ENCODE peak calls at places on chromosomes 11 and 22, in four cellular contexts. M is GM23248; G is stomach; A is naive thymus-derived CD4-positive, alpha-beta T cell. Q is an unnamed sample. For H3K9me3, the result is how much of the 10 kb centered on the place peaks cover.

GRCh38 chr11:65298131-65298535 is 16.5 kb upstream of the CDC42EP2 start:
- DNase-seq in M (peak), G (peak), A (no peak), Q (peak)

GRCh38 chr11:78416285-78417174 is 1.1 kb downstream of the GAB2 start:
- DNase-seq in M (peak), G (peak), A (peak), Q (peak)

GRCh38 chr22:37146507-37147180 is 3.1 kb downstream of the IL2RB start:
- DNase-seq in M (no peak), G (no peak), A (no peak), Q (no peak)

GRCh38 chr11:120805960-120806555 is 217.8 kb upstream of the TBCEL start:
- DNase-seq in M (no peak), G (no peak), A (no peak), Q (no peak)

GRCh38 chr11:69269388-69269787 is 24.6 kb upstream of the MYEOV start:
- DNase-seq in M (no peak), G (no peak), A (no peak), Q (no peak)

GRCh38 chr11:20458905-20459632 is 71.6 kb downstream of the PRMT3 start:
- DNase-seq in M (no peak), G (no peak), A (no peak), Q (no peak)

GRCh38 chr11:65427691-65428577 is 5.3 kb downstream of the NEAT1 start:
- DNase-seq in M (peak), G (peak), A (peak), Q (no peak)

GRCh38 chr11:70468256-70469230 is 70.2 kb downstream of the CTTN start:
- DNase-seq in M (no peak), G (no peak), A (no peak), Q (no peak)

GRCh38 chr11:85627332-85627997 is at the start of gene DLG2:
- DNase-seq in M (peak), G (no peak), A (peak), Q (peak)

GRCh38 chr11:32602657-32603410 is 19.2 kb downstream of the EIF3M start:
- DNase-seq in M (peak), G (no peak), A (no peak), Q (no peak)

GRCh38 chr11:32594272-32594671 is 10.6 kb downstream of the EIF3M start:
- DNase-seq in M (no peak), G (no peak), A (no peak), Q (no peak)

GRCh38 chr11:32597914-32598313 is 14.3 kb downstream of the EIF3M start:
- DNase-seq in M (no peak), G (no peak), A (no peak), Q (no peak)
- H3K4me3 ChIP-seq in M (no peak), G (no peak), A (no peak), Q (no peak)

GRCh38 chr11:10452211-10452767 is 2.8 kb upstream of the AMPD3 start:
- DNase-seq in M (peak), G (no peak), A (no peak), Q (no peak)
- H3K27ac ChIP-seq in M (no peak), G (no peak), A (peak), Q (no peak)

DNA sequence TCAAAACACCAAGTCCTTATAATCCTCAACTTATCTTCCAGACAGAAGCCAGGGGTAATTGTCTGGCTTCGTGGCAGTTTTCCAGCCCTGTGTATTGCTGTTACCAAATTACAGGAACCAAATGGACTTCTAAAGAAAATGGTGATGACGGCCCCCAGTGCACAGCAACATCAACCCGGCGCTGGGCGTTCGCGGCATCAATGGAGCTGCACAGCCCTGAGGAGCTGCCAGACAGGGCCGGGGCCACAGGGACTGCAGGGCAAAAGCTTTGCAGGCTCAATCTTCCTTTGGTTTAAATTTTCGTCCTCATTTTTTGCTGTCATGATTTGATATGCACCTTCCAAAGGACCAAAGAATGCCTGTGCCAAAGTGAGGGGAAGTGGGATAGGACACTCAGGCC is 292.5 kb downstream of the BRD1 start:
- DNase-seq in M (no peak), G (no peak), A (no peak), Q (no peak)
- H3K9me3 ChIP-seq in M (under half), G (under half), A (under half), Q (under half)

GRCh38 chr22:17119481-17120202 is 1.5 kb downstream of the TMEM121B start:
- DNase-seq in M (peak), G (no peak), A (no peak), Q (no peak)

GRCh38 chr22:17118342-17118741 is 2.8 kb downstream of the TMEM121B start:
- DNase-seq in M (no peak), G (no peak), A (no peak), Q (no peak)

GRCh38 chr22:17120281-17120680 is 879 bp downstream of the TMEM121B start:
- DNase-seq in M (peak), G (peak), A (peak), Q (peak)

GRCh38 chr22:17120711-17121234 is 387 bp downstream of the TMEM121B start:
- DNase-seq in M (peak), G (no peak), A (no peak), Q (no peak)

GRCh38 chr22:17121235-17122195 is at the start of gene TMEM121B:
- DNase-seq in M (peak), G (peak), A (peak), Q (peak)
- H3K4me3 ChIP-seq in M (peak), G (peak), A (peak), Q (peak)

DNA sequence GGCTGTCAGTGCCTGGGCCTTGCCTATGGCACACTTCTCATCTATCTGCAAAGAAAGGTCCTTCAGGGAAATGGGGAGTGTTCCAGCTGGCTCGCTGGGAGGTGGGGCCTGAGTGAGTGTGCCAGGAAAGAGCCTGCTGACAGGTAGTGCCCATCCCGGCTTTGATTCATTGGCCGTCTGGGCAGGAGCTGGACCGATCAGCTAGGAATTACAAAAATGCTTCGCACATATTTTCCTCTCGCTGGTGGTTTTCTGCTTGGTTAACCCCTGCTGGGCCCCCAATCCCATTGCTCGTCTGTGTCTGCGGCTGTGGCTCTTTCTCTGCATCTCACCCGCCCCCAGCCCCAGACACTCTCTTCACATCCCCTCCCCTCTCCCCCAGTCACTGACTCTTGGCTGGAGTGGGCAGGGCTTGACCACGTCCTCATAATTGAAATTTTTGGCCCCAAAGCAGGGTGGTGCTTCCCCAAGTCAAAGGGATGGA is 10.8 kb downstream of the LIF start:
- DNase-seq in M (peak), G (no peak), A (no peak), Q (no peak)
- H3K27ac ChIP-seq in M (peak), G (no peak), A (no peak), Q (no peak)